ENCODE peak calls at places on chromosomes 4 and X, in five cellular contexts. One of them, this sample, is unnamed.

GRCh38 chr4:8356856-8357255 is 83.7 kb downstream of the ACOX3 start:
- DNase-seq in PC-9: no peak
- DNase-seq in osteoblast: no peak
- DNase-seq in suprapubic skin: no peak
- DNase-seq in HFF-Myc: no peak
- DNase-seq in this sample: no peak

GRCh38 chr4:36385951-36386561 is 104.6 kb downstream of the DTHD1 start:
- DNase-seq in suprapubic skin: no peak
- DNase-seq in HFF-Myc: no peak
- DNase-seq in osteoblast: no peak
- DNase-seq in PC-9: no peak
- DNase-seq in this sample: no peak

GRCh38 chrX:133570549-133570948 is 155.3 kb upstream of the GPC4 start:
- DNase-seq in HFF-Myc: no peak
- DNase-seq in suprapubic skin: no peak
- DNase-seq in PC-9: no peak
- DNase-seq in osteoblast: peak
- DNase-seq in this sample: no peak

GRCh38 chr4:154551872-154552686 is 1.9 kb upstream of the PLRG1 start:
- DNase-seq in osteoblast: no peak
- DNase-seq in HFF-Myc: peak
- DNase-seq in PC-9: peak
- DNase-seq in suprapubic skin: peak
- DNase-seq in this sample: peak

GRCh38 chr4:25792200-25792791 is 70.5 kb downstream of the SEL1L3 start:
- DNase-seq in HFF-Myc: no peak
- DNase-seq in osteoblast: no peak
- DNase-seq in suprapubic skin: no peak
- DNase-seq in PC-9: peak
- DNase-seq in this sample: no peak

GRCh38 chr4:25290490-25291067 is 22.0 kb upstream of the ZCCHC4 start:
- DNase-seq in HFF-Myc: no peak
- DNase-seq in PC-9: no peak
- DNase-seq in suprapubic skin: no peak
- DNase-seq in osteoblast: no peak
- DNase-seq in this sample: no peak

GRCh38 chr4:186557486-186557885 is 2.1 kb upstream of the MTNR1A start:
- DNase-seq in PC-9: no peak
- DNase-seq in HFF-Myc: no peak
- DNase-seq in suprapubic skin: no peak
- DNase-seq in osteoblast: no peak
- DNase-seq in this sample: no peak

GRCh38 chr4:13403833-13404232 is 80.3 kb downstream of the RAB28 start:
- DNase-seq in HFF-Myc: no peak
- DNase-seq in suprapubic skin: no peak
- DNase-seq in PC-9: no peak
- DNase-seq in osteoblast: no peak
- DNase-seq in this sample: no peak

GRCh38 chr4:141955696-141956095 is 319.3 kb downstream of the IL15 start:
- DNase-seq in HFF-Myc: no peak
- DNase-seq in suprapubic skin: no peak
- DNase-seq in PC-9: no peak
- DNase-seq in osteoblast: no peak
- DNase-seq in this sample: no peak

GRCh38 chrX:13005671-13006473 is 31.0 kb downstream of the TMSB4X start:
- DNase-seq in suprapubic skin: no peak
- DNase-seq in osteoblast: peak
- DNase-seq in PC-9: no peak
- DNase-seq in HFF-Myc: no peak
- DNase-seq in this sample: no peak

GRCh38 chr4:14827111-14827510 is 175.2 kb upstream of the CPEB2 start:
- DNase-seq in PC-9: no peak
- DNase-seq in osteoblast: peak
- DNase-seq in HFF-Myc: no peak
- DNase-seq in suprapubic skin: no peak
- DNase-seq in this sample: no peak

GRCh38 chr4:93791570-93792195 is 36.9 kb upstream of the ATOH1 start:
- DNase-seq in osteoblast: peak
- DNase-seq in suprapubic skin: no peak
- DNase-seq in PC-9: peak
- DNase-seq in HFF-Myc: peak
- DNase-seq in this sample: peak

GRCh38 chr4:9983211-9983610 is 38.1 kb downstream of the SLC2A9 start:
- DNase-seq in PC-9: no peak
- DNase-seq in HFF-Myc: no peak
- DNase-seq in suprapubic skin: no peak
- DNase-seq in osteoblast: no peak
- DNase-seq in this sample: no peak

GRCh38 chr4:13618212-13618806 is 9.2 kb downstream of the BOD1L1 start:
- DNase-seq in osteoblast: no peak
- DNase-seq in HFF-Myc: no peak
- DNase-seq in suprapubic skin: no peak
- DNase-seq in PC-9: no peak
- DNase-seq in this sample: no peak

GRCh38 chr4:130336585-130337217 is 1240.7 kb downstream of the C4orf33 start:
- DNase-seq in PC-9: no peak
- DNase-seq in osteoblast: no peak
- DNase-seq in suprapubic skin: no peak
- DNase-seq in HFF-Myc: no peak
- DNase-seq in this sample: no peak
- TF ChIP-seq CTCF in PC-9: no peak
- TF ChIP-seq CTCF in osteoblast: peak
- TF ChIP-seq CTCF in suprapubic skin: no peak
- TF ChIP-seq CTCF in HFF-Myc: peak
- TF ChIP-seq CTCF in this sample: peak

DNA sequence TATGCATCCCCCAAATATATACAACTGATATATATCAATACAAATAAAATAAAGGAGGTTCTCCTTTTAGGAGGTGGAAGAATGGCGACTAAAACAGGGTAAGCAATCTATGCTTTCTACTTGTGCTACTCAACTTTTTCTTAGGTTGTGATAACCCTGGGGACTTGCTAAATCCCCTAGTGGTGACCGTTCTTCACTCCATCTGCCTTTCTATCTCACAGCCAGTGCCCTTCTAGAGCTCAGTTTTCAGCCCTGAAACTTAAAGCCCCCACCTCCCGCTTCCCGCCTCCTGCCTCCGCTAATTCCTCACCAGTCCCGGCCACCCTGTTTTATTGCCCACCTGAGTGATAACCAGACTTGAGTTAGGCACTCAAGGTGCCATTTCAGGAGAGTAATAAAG is 15.5 kb upstream of the ESX1 start:
- DNase-seq in osteoblast: no peak
- DNase-seq in PC-9: no peak
- DNase-seq in suprapubic skin: no peak
- DNase-seq in HFF-Myc: no peak
- DNase-seq in this sample: no peak
- TF ChIP-seq CTCF in osteoblast: no peak
- TF ChIP-seq CTCF in PC-9: no peak
- TF ChIP-seq CTCF in suprapubic skin: no peak
- TF ChIP-seq CTCF in HFF-Myc: no peak
- TF ChIP-seq CTCF in this sample: no peak

GRCh38 chr4:163353054-163353453 is 9.4 kb downstream of the NPY5R start:
- DNase-seq in HFF-Myc: no peak
- DNase-seq in osteoblast: no peak
- DNase-seq in suprapubic skin: no peak
- DNase-seq in PC-9: no peak
- DNase-seq in this sample: no peak

GRCh38 chr4:163350672-163351071 is 7.0 kb downstream of the NPY5R start:
- DNase-seq in osteoblast: no peak
- DNase-seq in PC-9: no peak
- DNase-seq in HFF-Myc: no peak
- DNase-seq in suprapubic skin: no peak
- DNase-seq in this sample: no peak

GRCh38 chr4:163356104-163356503 is 12.4 kb downstream of the NPY5R start:
- DNase-seq in osteoblast: no peak
- DNase-seq in PC-9: no peak
- DNase-seq in suprapubic skin: no peak
- DNase-seq in HFF-Myc: no peak
- DNase-seq in this sample: no peak
- TF ChIP-seq CTCF in osteoblast: no peak
- TF ChIP-seq CTCF in PC-9: no peak
- TF ChIP-seq CTCF in suprapubic skin: no peak
- TF ChIP-seq CTCF in HFF-Myc: no peak
- TF ChIP-seq CTCF in this sample: peak

GRCh38 chrX:140050906-140051305 is 85.6 kb upstream of the CXorf66 start:
- DNase-seq in osteoblast: no peak
- DNase-seq in PC-9: no peak
- DNase-seq in HFF-Myc: no peak
- DNase-seq in suprapubic skin: no peak
- DNase-seq in this sample: no peak
- TF ChIP-seq CTCF in osteoblast: peak
- TF ChIP-seq CTCF in PC-9: peak
- TF ChIP-seq CTCF in HFF-Myc: peak
- TF ChIP-seq CTCF in suprapubic skin: no peak
- TF ChIP-seq CTCF in this sample: peak

GRCh38 chrX:115330498-115331138 is 41.1 kb downstream of the LUZP4 start:
- DNase-seq in PC-9: peak
- DNase-seq in HFF-Myc: no peak
- DNase-seq in osteoblast: peak
- DNase-seq in suprapubic skin: no peak
- DNase-seq in this sample: peak
- TF ChIP-seq CTCF in PC-9: peak
- TF ChIP-seq CTCF in HFF-Myc: peak
- TF ChIP-seq CTCF in osteoblast: peak
- TF ChIP-seq CTCF in suprapubic skin: peak
- TF ChIP-seq CTCF in this sample: peak

This sample was measured in progenitor cell of endocrine pancreas.